ENCODE peak calls at places on chromosomes 2 and 18, in six cellular contexts. F, E, Y, N, C and O are unnamed samples. For H3K9me3, the result is how much of the 10 kb centered on the place peaks cover.

GRCh38 chr18:47730795-47731194 is 199.7 kb downstream of the SMAD2 start:
- DNase-seq in F (no peak), E (no peak), Y (no peak), N (no peak), C (no peak), O (no peak)

GRCh38 chr2:18412980-18413793 is 147.3 kb downstream of the RDH14 start:
- DNase-seq in F (no peak), E (no peak), Y (no peak), N (no peak), C (no peak), O (no peak)

GRCh38 chr2:96250188-96250587 is 15.6 kb downstream of the TMEM127 start:
- DNase-seq in F (no peak), E (no peak), Y (no peak), N (no peak), C (no peak), O (no peak)

GRCh38 chr2:65351234-65351947 is 81.0 kb downstream of the SPRED2 start:
- DNase-seq in F (no peak), E (peak), Y (no peak), N (peak), C (peak), O (peak)

GRCh38 chr18:77366725-77367641 is 117.3 kb downstream of the GALR1 start:
- DNase-seq in F (no peak), E (no peak), Y (no peak), N (no peak), C (no peak), O (no peak)

GRCh38 chr2:179340678-179341077 is 76.0 kb upstream of the SESTD1 start:
- DNase-seq in F (no peak), E (peak), Y (no peak), N (no peak), C (peak), O (no peak)

GRCh38 chr2:75186829-75187228 is 12.5 kb downstream of the TACR1 start:
- DNase-seq in F (no peak), E (no peak), Y (no peak), N (no peak), C (no peak), O (no peak)

GRCh38 chr18:2654828-2655152 is 736 bp upstream of the SMCHD1 start:
- DNase-seq in F (no peak), E (no peak), Y (peak), N (no peak), C (no peak), O (no peak)

GRCh38 chr2:18986046-18986445 is 372.4 kb downstream of the OSR1 start:
- DNase-seq in F (no peak), E (no peak), Y (no peak), N (no peak), C (no peak), O (no peak)

GRCh38 chr2:200184748-200185574 is 121.5 kb upstream of the SPATS2L start:
- DNase-seq in F (no peak), E (no peak), Y (no peak), N (no peak), C (no peak), O (no peak)

GRCh38 chr2:171837736-171838135 is 56.3 kb downstream of the SLC25A12 start:
- DNase-seq in F (no peak), E (no peak), Y (no peak), N (no peak), C (no peak), O (no peak)

GRCh38 chr2:171836151-171836910 is 57.7 kb downstream of the SLC25A12 start:
- DNase-seq in F (no peak), E (no peak), Y (no peak), N (no peak), C (no peak), O (no peak)

GRCh38 chr2:171832489-171832888 is 61.6 kb downstream of the SLC25A12 start:
- DNase-seq in F (no peak), E (no peak), Y (no peak), N (no peak), C (no peak), O (no peak)

GRCh38 chr2:171830039-171830438 is 64.0 kb downstream of the SLC25A12 start:
- DNase-seq in F (no peak), E (no peak), Y (no peak), N (no peak), C (no peak), O (no peak)

GRCh38 chr2:171834286-171834685 is 59.8 kb downstream of the SLC25A12 start:
- DNase-seq in F (no peak), E (no peak), Y (no peak), N (no peak), C (no peak), O (no peak)
- H3K9me3 ChIP-seq in F (under half), E (under half), Y (under half), N (under half), C (under half), O (under half)

GRCh38 chr18:79898952-79899608 is 52.4 kb downstream of the SLC66A2 start:
- DNase-seq in F (no peak), E (no peak), Y (peak), N (no peak), C (no peak), O (no peak)
- H3K9me3 ChIP-seq in F (under half), E (under half), Y (under half), N (under half), C (half or more), O (under half)

GRCh38 chr2:239926587-239927234 is 98.4 kb downstream of the NDUFA10 start:
- DNase-seq in F (no peak), E (no peak), Y (no peak), N (no peak), C (peak), O (no peak)
- H3K9me3 ChIP-seq in F (under half), E (under half), Y (under half), N (under half), C (under half), O (under half)

DNA sequence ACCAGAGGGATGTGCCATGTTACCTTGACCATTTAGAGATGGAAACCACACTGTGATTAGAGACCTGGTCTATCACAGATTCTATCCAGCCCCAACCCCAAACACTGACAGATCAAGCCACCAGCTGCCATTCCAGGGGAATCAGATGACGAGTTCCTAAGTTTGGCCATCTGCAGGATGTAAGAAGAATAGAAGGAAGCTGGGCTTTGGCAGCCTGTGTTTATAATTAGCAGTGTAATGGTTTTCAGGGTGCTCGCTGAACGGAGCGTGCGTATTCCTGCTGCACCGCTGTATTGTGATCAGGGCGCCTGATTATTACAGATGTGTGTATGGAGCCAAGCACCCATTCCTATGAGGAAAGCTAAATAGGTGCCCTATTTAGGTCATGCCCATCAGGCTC is 138.1 kb downstream of the LRRC30 start:
- DNase-seq in F (no peak), E (no peak), Y (no peak), N (no peak), C (no peak), O (no peak)
- H3K9me3 ChIP-seq in F (under half), E (under half), Y (under half), N (under half), C (under half), O (under half)

GRCh38 chr18:67007085-67007484 is 403.2 kb upstream of the CDH19 start:
- DNase-seq in F (no peak), E (no peak), Y (no peak), N (no peak), C (no peak), O (no peak)
- H3K9me3 ChIP-seq in F (under half), E (under half), Y (under half), N (under half), C (under half), O (under half)

DNA sequence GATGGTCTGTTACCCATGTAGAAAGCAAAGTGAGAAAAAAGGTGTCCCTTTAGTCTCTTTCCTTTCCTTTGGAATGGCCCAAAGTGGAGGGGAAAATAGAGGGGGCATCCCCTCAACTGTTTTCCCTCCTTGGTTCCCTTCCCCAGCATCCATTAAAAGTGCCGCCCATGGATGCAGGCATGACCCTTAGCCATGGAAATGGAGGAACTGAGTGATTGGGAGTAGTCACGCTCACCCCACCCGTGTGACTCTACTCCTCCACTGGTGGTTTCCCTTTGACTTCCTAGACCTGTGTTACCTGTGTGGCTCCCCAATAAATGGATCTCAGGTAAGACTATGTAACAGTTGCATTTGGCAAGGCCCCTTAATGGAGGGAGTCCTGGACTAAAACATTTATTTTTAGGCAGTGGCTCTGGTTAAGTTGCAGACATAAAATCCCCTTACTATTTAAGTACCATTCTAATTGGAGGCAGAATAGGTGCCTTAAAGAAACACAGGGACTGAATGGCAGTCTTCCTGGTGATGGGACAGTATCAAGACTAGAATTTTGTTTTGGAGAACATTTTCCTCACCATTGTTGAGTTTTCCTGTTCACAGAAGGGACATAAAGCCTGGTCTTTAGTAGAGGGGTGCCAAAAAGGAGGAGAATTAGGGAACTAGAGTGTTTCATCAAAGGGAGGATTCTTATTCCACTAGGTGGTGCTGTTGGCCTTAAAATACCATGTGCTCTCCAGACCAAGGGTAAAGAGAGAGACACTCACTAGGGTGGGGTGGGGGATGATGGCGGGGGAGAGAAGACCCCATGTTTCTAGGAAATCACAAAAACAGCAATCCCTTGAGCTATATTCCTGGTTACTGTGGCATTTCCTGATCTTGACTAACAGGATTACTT is 25.7 kb upstream of the PLA2R1 start:
- DNase-seq in F (no peak), E (no peak), Y (no peak), N (peak), C (peak), O (peak)
- H3K9me3 ChIP-seq in F (half or more), E (under half), Y (under half), N (under half), C (under half), O (under half)